ENCODE peak calls at places on chromosomes 7 and 10, in four cellular contexts. One of them, this sample, is unnamed. For H4K20me1, the result is how much of the 10 kb centered on the place peaks cover.

GRCh38 chr10:21265622-21266021 is 259.9 kb downstream of the SKIDA1 start:
- DNase-seq in K562: no peak
- DNase-seq in HepG2: peak
- DNase-seq in H1: no peak
- DNase-seq in this sample: no peak

GRCh38 chr10:31749293-31749692 is 179.3 kb downstream of the ARHGAP12 start:
- DNase-seq in K562: no peak
- DNase-seq in HepG2: no peak
- DNase-seq in H1: no peak
- DNase-seq in this sample: no peak

GRCh38 chr10:23419657-23420319 is 19.1 kb upstream of the OTUD1 start:
- DNase-seq in K562: no peak
- DNase-seq in HepG2: no peak
- DNase-seq in H1: no peak
- DNase-seq in this sample: no peak

GRCh38 chr7:155731375-155731774 is 80.9 kb downstream of the SHH start:
- DNase-seq in K562: no peak
- DNase-seq in HepG2: no peak
- DNase-seq in H1: no peak
- DNase-seq in this sample: no peak

GRCh38 chr10:31645786-31646185 is 282.8 kb downstream of the ARHGAP12 start:
- DNase-seq in K562: no peak
- DNase-seq in HepG2: no peak
- DNase-seq in H1: no peak
- DNase-seq in this sample: no peak

GRCh38 chr7:20998309-20998708 is 211.6 kb upstream of the SP8 start:
- DNase-seq in K562: no peak
- DNase-seq in HepG2: peak
- DNase-seq in H1: no peak
- DNase-seq in this sample: no peak

GRCh38 chr10:99394761-99395386 is 35.5 kb downstream of the GOT1 start:
- DNase-seq in K562: no peak
- DNase-seq in HepG2: no peak
- DNase-seq in H1: no peak
- DNase-seq in this sample: no peak

GRCh38 chr7:81111781-81112540 is 193.1 kb upstream of the SEMA3C start:
- DNase-seq in K562: no peak
- DNase-seq in HepG2: no peak
- DNase-seq in H1: no peak
- DNase-seq in this sample: no peak

GRCh38 chr7:116329845-116330503 is 119.6 kb downstream of the TES start:
- DNase-seq in K562: no peak
- DNase-seq in HepG2: no peak
- DNase-seq in H1: no peak
- DNase-seq in this sample: no peak

GRCh38 chr10:121886997-121887622 is 40.7 kb downstream of the ATE1 start:
- DNase-seq in K562: peak
- DNase-seq in HepG2: peak
- DNase-seq in H1: peak
- DNase-seq in this sample: no peak

GRCh38 chr7:87528733-87529132 is 53.3 kb upstream of the ABCB4 start:
- DNase-seq in K562: no peak
- DNase-seq in HepG2: no peak
- DNase-seq in H1: no peak
- DNase-seq in this sample: no peak

GRCh38 chr7:149317986-149318672 is 56.1 kb downstream of the ZNF783 start:
- DNase-seq in K562: peak
- DNase-seq in HepG2: no peak
- DNase-seq in H1: peak
- DNase-seq in this sample: no peak

GRCh38 chr10:75284097-75284485 is 48.3 kb upstream of the COMTD1 start:
- DNase-seq in K562: no peak
- DNase-seq in HepG2: no peak
- DNase-seq in H1: no peak
- DNase-seq in this sample: no peak

GRCh38 chr7:41156268-41156667 is 546.6 kb downstream of the INHBA start:
- DNase-seq in K562: no peak
- DNase-seq in HepG2: no peak
- DNase-seq in H1: no peak
- DNase-seq in this sample: no peak

GRCh38 chr7:47392241-47392759 is 189.6 kb downstream of the TNS3 start:
- DNase-seq in K562: peak
- DNase-seq in HepG2: no peak
- DNase-seq in H1: no peak
- DNase-seq in this sample: no peak

GRCh38 chr10:88113232-88113631 is 249.8 kb downstream of the PTEN start:
- DNase-seq in K562: no peak
- DNase-seq in HepG2: no peak
- DNase-seq in H1: no peak
- DNase-seq in this sample: no peak
- H4K20me1 ChIP-seq in K562: under half
- H4K20me1 ChIP-seq in HepG2: under half
- H4K20me1 ChIP-seq in H1: under half
- H4K20me1 ChIP-seq in this sample: under half

GRCh38 chr7:1942026-1942703 is 272.1 kb downstream of the ELFN1 start:
- DNase-seq in K562: no peak
- DNase-seq in HepG2: no peak
- DNase-seq in H1: no peak
- DNase-seq in this sample: no peak
- TF ChIP-seq KDM1A in K562: no peak
- TF ChIP-seq KDM1A in HepG2: no peak
- TF ChIP-seq KDM1A in H1: no peak
- TF ChIP-seq KDM1A in this sample: no peak

GRCh38 chr10:63264852-63265617 is 131.9 kb downstream of the NRBF2 start:
- DNase-seq in K562: peak
- DNase-seq in HepG2: peak
- DNase-seq in H1: no peak
- DNase-seq in this sample: no peak
- H4K20me1 ChIP-seq in K562: under half
- H4K20me1 ChIP-seq in HepG2: under half
- H4K20me1 ChIP-seq in H1: under half
- H4K20me1 ChIP-seq in this sample: under half

DNA sequence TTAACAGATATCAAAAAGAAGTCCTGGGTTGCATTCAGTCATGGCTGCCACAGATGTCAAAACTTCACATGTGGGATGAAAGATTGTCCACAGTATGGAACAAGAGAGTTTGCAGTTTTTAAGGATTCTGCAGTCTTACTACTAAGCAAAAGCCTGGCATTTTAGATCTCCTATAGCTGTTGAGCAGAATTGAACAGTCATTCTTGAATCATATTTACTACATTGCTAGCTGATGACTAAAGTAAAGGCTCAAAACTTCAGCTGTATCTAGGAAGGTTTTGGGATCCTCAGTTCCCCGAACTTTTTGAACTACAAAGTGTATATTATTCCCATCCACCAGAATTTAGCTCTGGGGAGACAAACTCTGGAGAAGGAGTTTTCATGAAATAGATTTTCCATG is 31.0 kb downstream of the BET1 start:
- DNase-seq in K562: no peak
- DNase-seq in HepG2: no peak
- DNase-seq in H1: no peak
- DNase-seq in this sample: no peak
- TF ChIP-seq KDM1A in K562: no peak
- TF ChIP-seq KDM1A in HepG2: no peak
- TF ChIP-seq KDM1A in H1: no peak
- TF ChIP-seq KDM1A in this sample: no peak

GRCh38 chr10:5163487-5163886 is 21.5 kb downstream of the AKR1C8 start:
- DNase-seq in K562: no peak
- DNase-seq in HepG2: no peak
- DNase-seq in H1: no peak
- DNase-seq in this sample: no peak
- H4K20me1 ChIP-seq in K562: under half
- H4K20me1 ChIP-seq in HepG2: under half
- H4K20me1 ChIP-seq in H1: under half
- H4K20me1 ChIP-seq in this sample: under half

GRCh38 chr10:118993214-118993613 is 36.3 kb upstream of the NANOS1 start:
- DNase-seq in K562: no peak
- DNase-seq in HepG2: no peak
- DNase-seq in H1: no peak
- DNase-seq in this sample: no peak
- TF ChIP-seq KDM1A in K562: no peak
- TF ChIP-seq KDM1A in HepG2: no peak
- TF ChIP-seq KDM1A in H1: no peak
- TF ChIP-seq KDM1A in this sample: no peak

GRCh38 chr7:7581531-7582179 is 15.0 kb downstream of the MIOS start:
- DNase-seq in K562: no peak
- DNase-seq in HepG2: no peak
- DNase-seq in H1: peak
- DNase-seq in this sample: no peak

GRCh38 chr7:7579638-7580037 is 13.0 kb downstream of the MIOS start:
- DNase-seq in K562: no peak
- DNase-seq in HepG2: no peak
- DNase-seq in H1: no peak
- DNase-seq in this sample: no peak

GRCh38 chr7:7577888-7578287 is 11.2 kb downstream of the MIOS start:
- DNase-seq in K562: no peak
- DNase-seq in HepG2: no peak
- DNase-seq in H1: no peak
- DNase-seq in this sample: no peak

GRCh38 chr7:7573701-7574100 is 7.0 kb downstream of the MIOS start:
- DNase-seq in K562: no peak
- DNase-seq in HepG2: no peak
- DNase-seq in H1: no peak
- DNase-seq in this sample: no peak

GRCh38 chr7:7576344-7576743 is 9.7 kb downstream of the MIOS start:
- DNase-seq in K562: no peak
- DNase-seq in HepG2: no peak
- DNase-seq in H1: no peak
- DNase-seq in this sample: no peak
- H4K20me1 ChIP-seq in K562: under half
- H4K20me1 ChIP-seq in HepG2: under half
- H4K20me1 ChIP-seq in H1: under half
- H4K20me1 ChIP-seq in this sample: under half